ENCODE peak calls at places on chromosomes 1 and 21, in six cellular contexts. C is A549, V is IMR-90, B is transverse colon, Q is endothelial cell of umbilical vein, P is Peyer's patch. Y is an unnamed sample.

GRCh38 chr1:109644670-109645069 is 11.2 kb upstream of the GSTM4 start:
- DNase-seq in C (no peak), V (peak), B (no peak), Q (peak), P (no peak), Y (no peak)

GRCh38 chr1:228781161-228781771 is 46.0 kb downstream of the RHOU start:
- DNase-seq in C (no peak), V (peak), B (no peak), Q (no peak), P (no peak), Y (no peak)

GRCh38 chr1:168472244-168472643 is 71.6 kb downstream of the XCL2 start:
- DNase-seq in C (no peak), V (no peak), B (no peak), Q (no peak), P (no peak), Y (no peak)

GRCh38 chr1:112904071-112904830 is 51.7 kb downstream of the SLC16A1 start:
- DNase-seq in C (no peak), V (peak), B (no peak), Q (no peak), P (no peak), Y (no peak)

GRCh38 chr1:235262539-235262938 is 65.4 kb downstream of the ARID4B start:
- DNase-seq in C (no peak), V (no peak), B (no peak), Q (no peak), P (no peak), Y (no peak)

GRCh38 chr1:30733520-30733919 is 10.1 kb upstream of the MATN1 start:
- DNase-seq in C (no peak), V (peak), B (no peak), Q (no peak), P (no peak), Y (no peak)

GRCh38 chr1:185733818-185734709 is at the start of gene HMCN1:
- DNase-seq in C (peak), V (peak), B (peak), Q (peak), P (no peak), Y (peak)

GRCh38 chr1:23838401-23838866 is 13.2 kb upstream of the HMGCL start:
- DNase-seq in C (peak), V (peak), B (peak), Q (peak), P (peak), Y (peak)

GRCh38 chr1:230327892-230328284 is 98.2 kb downstream of the PGBD5 start:
- DNase-seq in C (peak), V (no peak), B (no peak), Q (no peak), P (no peak), Y (no peak)

GRCh38 chr1:7422966-7423365 is 348.1 kb upstream of the VAMP3 start:
- DNase-seq in C (no peak), V (no peak), B (no peak), Q (no peak), P (no peak), Y (no peak)

GRCh38 chr1:96772972-96773371 is 51.4 kb downstream of the PTBP2 start:
- DNase-seq in C (no peak), V (no peak), B (no peak), Q (no peak), P (no peak), Y (no peak)

GRCh38 chr1:110383311-110383990 is 7.4 kb downstream of the SLC16A4 start:
- DNase-seq in C (peak), V (no peak), B (no peak), Q (peak), P (no peak), Y (no peak)

GRCh38 chr1:231626951-231627614 is 493 bp downstream of the DISC1 start:
- DNase-seq in C (peak), V (peak), B (peak), Q (no peak), P (peak), Y (peak)

GRCh38 chr1:13667696-13668095 is 32.3 kb upstream of the PRDM2 start:
- DNase-seq in C (no peak), V (no peak), B (no peak), Q (no peak), P (no peak), Y (no peak)

GRCh38 chr1:95096218-95096841 is 20.8 kb upstream of the TLCD4 start:
- DNase-seq in C (peak), V (peak), B (no peak), Q (no peak), P (no peak), Y (no peak)

GRCh38 chr1:113993766-113994165 is 14.5 kb downstream of the OLFML3 start:
- DNase-seq in C (no peak), V (no peak), B (no peak), Q (no peak), P (no peak), Y (no peak)

GRCh38 chr21:36962098-36962780 is 4.2 kb downstream of the HLCS start:
- DNase-seq in C (no peak), V (no peak), B (no peak), Q (no peak), P (no peak), Y (no peak)

GRCh38 chr1:92315766-92316413 is 17.0 kb downstream of the RPAP2 start:
- DNase-seq in C (no peak), V (no peak), B (peak), Q (no peak), P (no peak), Y (no peak)

GRCh38 chr1:228043281-228043845 is 36.6 kb downstream of the WNT3A start:
- DNase-seq in C (peak), V (peak), B (no peak), Q (no peak), P (no peak), Y (no peak)

GRCh38 chr1:77281491-77282186 is at the start of gene AK5:
- DNase-seq in C (peak), V (peak), B (no peak), Q (peak), P (no peak), Y (peak)

GRCh38 chr1:42815938-42816599 is 853 bp upstream of the ERMAP start:
- DNase-seq in C (no peak), V (peak), B (no peak), Q (peak), P (no peak), Y (no peak)

DNA sequence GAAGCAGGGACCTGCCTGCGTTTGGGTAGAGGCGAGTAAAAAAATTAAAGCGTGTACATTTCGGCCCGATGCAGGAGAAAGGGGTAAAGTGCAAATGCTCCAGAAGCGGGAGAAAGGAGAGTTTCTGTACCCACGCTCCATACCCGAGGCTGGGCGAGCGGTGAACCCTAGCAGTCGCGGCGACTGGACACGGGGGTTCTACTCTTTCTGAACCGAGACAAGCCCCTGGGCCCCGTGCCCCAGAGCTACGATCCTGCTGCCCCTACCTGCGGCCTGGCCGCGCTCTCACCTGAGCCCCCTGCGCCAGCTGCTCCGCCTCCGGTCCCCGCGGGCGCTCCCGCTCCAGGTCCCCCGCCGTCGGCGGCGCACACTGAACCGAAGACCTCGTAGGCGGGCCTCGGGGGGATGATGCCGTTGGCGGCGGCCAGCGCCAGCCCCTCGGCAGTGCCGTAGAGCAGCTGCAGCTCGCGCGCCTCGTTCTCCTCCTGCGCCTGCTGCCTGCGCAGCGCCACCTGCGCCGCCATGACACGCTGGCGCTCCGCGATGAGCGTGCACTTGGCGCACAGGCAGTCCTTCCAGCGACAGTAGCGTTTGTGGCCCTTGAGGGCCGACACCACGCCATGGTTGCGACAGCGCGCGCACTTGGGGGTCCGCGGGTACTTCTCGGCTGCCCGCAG is 2.4 kb downstream of the DMRTA2 start:
- DNase-seq in C (no peak), V (no peak), B (no peak), Q (no peak), P (no peak), Y (no peak)
- H3K4me3 ChIP-seq in C (no peak), V (no peak), B (no peak), Q (no peak), P (no peak), Y (no peak)

GRCh38 chr1:22625262-22625925 is 11.0 kb upstream of the C1QA start:
- DNase-seq in C (no peak), V (no peak), B (no peak), Q (peak), P (no peak), Y (no peak)

GRCh38 chr1:22618056-22618455 is 18.4 kb upstream of the C1QA start:
- DNase-seq in C (no peak), V (no peak), B (no peak), Q (no peak), P (no peak), Y (no peak)

GRCh38 chr1:22619252-22619651 is 17.2 kb upstream of the C1QA start:
- DNase-seq in C (no peak), V (no peak), B (no peak), Q (no peak), P (no peak), Y (no peak)

GRCh38 chr1:22619808-22620207 is 16.6 kb upstream of the C1QA start:
- DNase-seq in C (no peak), V (no peak), B (no peak), Q (no peak), P (no peak), Y (no peak)

DNA sequence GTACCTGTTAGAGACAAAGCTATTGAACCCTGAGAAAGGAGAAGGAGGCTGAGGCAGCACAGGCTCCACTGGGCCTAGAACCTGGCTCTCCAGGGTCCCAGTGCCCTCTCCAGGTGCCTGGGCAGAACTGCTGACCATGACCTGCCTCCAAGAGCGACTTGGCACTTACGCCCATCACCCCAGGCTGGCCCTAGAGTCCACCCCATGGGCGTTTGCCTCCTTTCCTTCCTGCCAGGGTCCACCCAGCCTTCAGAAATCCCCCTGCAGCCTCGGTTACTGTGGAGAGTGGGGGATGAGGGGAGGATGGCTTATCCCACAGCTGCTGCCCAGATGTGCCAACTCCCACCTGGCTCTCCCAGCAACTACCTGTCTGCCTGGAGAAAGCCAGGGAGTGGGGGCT is 14.7 kb upstream of the C1QA start:
- DNase-seq in C (no peak), V (no peak), B (no peak), Q (no peak), P (no peak), Y (no peak)
- TF ChIP-seq POLR2A in C (no peak), V (no peak), B (no peak), Q (no peak), P (no peak), Y (no peak)

DNA sequence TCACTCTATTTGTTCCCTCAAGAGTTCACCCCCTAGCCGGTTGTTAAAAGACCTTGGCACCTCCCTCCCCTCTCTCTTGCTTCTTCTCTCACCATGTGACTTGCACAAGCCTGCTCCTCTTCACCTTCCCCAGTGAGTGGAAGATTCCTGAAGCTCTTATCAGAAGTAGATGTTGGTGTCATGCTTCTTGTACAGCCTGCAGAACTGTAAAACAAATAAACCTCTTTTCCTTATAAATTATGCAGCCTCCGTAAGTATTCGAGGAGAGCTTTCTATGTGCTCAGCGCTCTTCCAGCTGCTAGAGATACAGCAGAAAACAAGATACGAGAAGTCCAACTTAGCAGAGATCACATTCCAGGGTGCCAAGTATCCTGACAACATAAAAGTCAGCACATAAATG is 147.0 kb upstream of the RUNX1 start:
- DNase-seq in C (no peak), V (no peak), B (no peak), Q (no peak), P (no peak), Y (no peak)
- H3K27ac ChIP-seq in C (no peak), V (no peak), B (no peak), Q (no peak), P (no peak), Y (no peak)

DNA sequence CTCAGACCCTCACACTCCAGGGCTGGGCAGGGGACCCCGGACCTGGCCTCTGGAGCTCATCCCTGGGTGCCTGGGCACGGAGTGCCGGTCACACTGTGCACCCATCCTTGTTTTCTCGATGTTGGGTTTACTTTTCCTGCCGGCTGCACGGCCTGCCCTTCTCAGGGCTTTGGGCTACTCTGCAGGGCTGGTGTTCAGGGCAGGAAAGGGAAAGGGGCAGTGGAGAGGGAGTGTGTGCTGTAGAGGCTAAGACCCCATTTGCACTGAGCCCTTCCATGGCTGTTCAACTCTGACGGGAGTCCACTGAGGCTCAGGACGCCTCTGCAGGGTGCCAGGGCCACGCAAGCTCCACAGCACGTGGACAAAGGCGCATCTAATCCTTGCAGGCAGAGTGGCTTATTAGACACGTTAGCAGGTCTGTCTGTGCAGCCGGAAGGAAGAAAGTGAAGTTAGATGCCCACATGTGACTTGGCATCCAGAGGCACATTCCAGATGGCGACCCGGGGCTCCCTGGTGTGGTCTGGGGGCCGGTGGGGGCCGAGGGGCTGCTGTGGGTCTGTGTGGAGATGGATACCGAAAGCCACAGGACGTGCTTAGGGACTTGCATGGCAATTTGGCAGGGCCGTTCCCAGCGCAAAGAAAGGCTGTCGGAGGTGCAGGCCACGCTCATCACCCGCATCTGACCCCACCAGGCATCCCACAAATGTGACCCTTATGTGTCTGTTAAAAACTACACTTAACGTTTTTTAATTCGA is 33.6 kb downstream of the COL18A1 start:
- DNase-seq in C (no peak), V (no peak), B (no peak), Q (no peak), P (no peak), Y (no peak)
- H3K4me3 ChIP-seq in C (no peak), V (no peak), B (peak), Q (no peak), P (no peak), Y (no peak)

GRCh38 chr1:11052839-11053757 is 6.1 kb upstream of the MASP2 start:
- DNase-seq in C (no peak), V (no peak), B (peak), Q (no peak), P (no peak), Y (peak)
- TF ChIP-seq POLR2A in C (no peak), V (no peak), B (no peak), Q (peak), P (no peak), Y (peak)

GRCh38 chr1:184052750-184053149 is 1.2 kb downstream of the TSEN15 start:
- DNase-seq in C (no peak), V (no peak), B (no peak), Q (no peak), P (no peak), Y (no peak)
- H3K27ac ChIP-seq in C (peak), V (no peak), B (no peak), Q (no peak), P (no peak), Y (no peak)

DNA sequence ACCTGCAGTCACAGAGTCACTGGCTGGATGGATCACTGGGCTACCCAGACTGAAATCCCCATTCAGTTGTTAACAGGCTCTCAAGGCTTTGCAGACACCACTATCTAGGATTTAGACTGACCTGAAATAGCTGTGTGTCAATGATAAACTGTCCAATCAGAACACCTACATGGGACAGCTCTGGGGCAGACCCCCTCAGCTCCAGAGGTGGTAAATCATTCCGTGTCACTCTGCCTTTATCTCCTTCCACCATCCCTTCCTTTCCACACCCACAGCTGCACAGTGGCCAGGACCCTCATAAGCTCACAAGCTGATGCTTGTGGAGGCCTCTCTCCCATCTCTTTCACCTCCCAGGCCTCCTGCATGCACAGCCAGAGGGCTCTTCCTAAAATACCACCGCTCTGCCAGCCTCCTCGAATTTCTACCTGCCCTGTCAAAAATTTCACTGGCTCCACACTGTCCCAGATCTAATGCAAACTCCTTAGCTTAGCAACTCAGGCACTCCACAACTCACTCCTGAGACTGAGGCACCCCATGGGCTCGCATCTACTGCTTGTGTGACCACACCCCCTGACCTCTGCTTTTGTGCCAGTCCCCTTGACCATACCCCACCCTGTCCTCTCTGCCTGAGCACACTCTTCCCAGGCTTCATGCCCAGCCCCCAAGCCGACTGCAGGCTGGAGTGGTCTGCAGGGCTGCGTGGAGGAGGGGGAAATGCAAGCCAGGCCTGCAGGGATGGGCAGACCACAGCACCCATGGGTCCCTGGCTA is 5.8 kb downstream of the CAPZB start:
- DNase-seq in C (no peak), V (no peak), B (no peak), Q (peak), P (no peak), Y (no peak)
- H3K4me3 ChIP-seq in C (no peak), V (no peak), B (no peak), Q (no peak), P (no peak), Y (no peak)

Y was measured in body of pancreas.